ENCODE peak calls at places on chromosomes 16 and 17, in four cellular contexts. J is left ventricle myocardium inferior, P is HL-60, G is PC-3. K is an unnamed sample.
A peak's percentile ranks its signal among the peaks of the same experiment; 100 is the strongest.

GRCh38 chr17:17723354-17724261 is 42.4 kb downstream of the RAI1 start:
- DNase-seq in J (no peak), G (no peak), P (no peak), K (peak; percentile 65)

GRCh38 chr16:83005653-83006160 is 378.9 kb downstream of the CDH13 start:
- DNase-seq in P (no peak), G (no peak), J (no peak), K (no peak)

GRCh38 chr17:46768540-46768870 is 50.0 kb downstream of the WNT3 start:
- DNase-seq in G (no peak), P (no peak), J (no peak), K (no peak)

GRCh38 chr16:88534731-88535141 is 35.5 kb upstream of the ZC3H18 start:
- DNase-seq in P (no peak), J (peak; percentile 57), G (peak; percentile 19), K (no peak)

GRCh38 chr16:58236231-58236690 is 38.4 kb upstream of the CSNK2A2 start:
- DNase-seq in P (peak; percentile 55), J (peak; percentile 61), G (peak; percentile 57), K (peak; percentile 90)

GRCh38 chr17:80782536-80783427 is 208.9 kb upstream of the CHMP6 start:
- DNase-seq in G (no peak), J (no peak), P (no peak), K (no peak)

GRCh38 chr17:73746314-73747073 is 102.2 kb upstream of the SDK2 start:
- DNase-seq in G (no peak), J (no peak), P (no peak), K (no peak)

GRCh38 chr16:47142469-47143328 is 1.0 kb downstream of the NETO2 start:
- DNase-seq in P (peak; percentile 32), G (peak; percentile 18), J (peak; percentile 25), K (peak; percentile 52)

GRCh38 chr16:87918314-87918713 is 18.0 kb downstream of the CA5A start:
- DNase-seq in G (no peak), J (no peak), P (no peak), K (peak; percentile 66)

GRCh38 chr17:29766796-29767327 is 144.2 kb upstream of the CORO6 start:
- DNase-seq in P (no peak), G (no peak), J (no peak), K (no peak)

GRCh38 chr16:74603848-74604247 is 3.1 kb downstream of the GLG1 start:
- DNase-seq in G (peak; percentile 25), P (no peak), J (no peak), K (no peak)

GRCh38 chr17:77391668-77392375 is 251.1 kb downstream of the SEC14L1 start:
- DNase-seq in G (peak; percentile 88), J (peak; percentile 57), P (no peak), K (peak; percentile 77)

GRCh38 chr16:72072514-72073342 is 9.7 kb downstream of the HPR start:
- DNase-seq in P (no peak), J (no peak), G (no peak), K (peak; percentile 84)

GRCh38 chr16:17555176-17555575 is 84.4 kb upstream of the XYLT1 start:
- DNase-seq in P (no peak), J (no peak), G (no peak), K (no peak)

GRCh38 chr16:88649924-88650748 is 717 bp downstream of the CYBA start:
- DNase-seq in J (peak; percentile 47), P (peak; percentile 53), G (no peak), K (no peak)

GRCh38 chr16:50475170-50475569 is 73.0 kb upstream of the NKD1 start:
- DNase-seq in P (no peak), G (no peak), J (no peak), K (no peak)

GRCh38 chr17:2053380-2054261 is 1.3 kb upstream of the HIC1 start:
- DNase-seq in G (peak; percentile 58), P (no peak), J (peak; percentile 78), K (peak; percentile 78)

GRCh38 chr17:70208825-70209555 is 39.7 kb downstream of the KCNJ2 start:
- DNase-seq in J (no peak), P (no peak), G (no peak), K (no peak)

GRCh38 chr16:66207139-66207863 is 159.2 kb upstream of the CDH5 start:
- DNase-seq in J (no peak), P (peak; percentile 92), G (no peak), K (no peak)

GRCh38 chr17:12522743-12523181 is 142.9 kb upstream of the MYOCD start:
- DNase-seq in P (no peak), J (no peak), G (peak; percentile 38), K (no peak)

GRCh38 chr16:19382887-19383816 is 34.5 kb upstream of the TMC5 start:
- DNase-seq in J (no peak), P (no peak), G (peak; percentile 47), K (no peak)

GRCh38 chr17:37821025-37821713 is 76.3 kb upstream of the HNF1B start:
- DNase-seq in J (no peak), G (peak; percentile 21), P (no peak), K (no peak)

GRCh38 chr17:81193051-81193410 is 27.0 kb upstream of the AATK start:
- DNase-seq in J (no peak), G (no peak), P (no peak), K (no peak)

GRCh38 chr17:51289776-51290175 is 29.4 kb downstream of the UTP18 start:
- DNase-seq in J (no peak), G (no peak), P (no peak), K (no peak)

GRCh38 chr17:77444653-77445029 is 303.9 kb downstream of the SEC14L1 start:
- DNase-seq in J (peak; percentile 72), G (no peak), P (no peak), K (peak; percentile 55)

GRCh38 chr17:60993497-60993896 is 315.8 kb downstream of the BCAS3 start:
- DNase-seq in G (peak; percentile 41), P (no peak), J (no peak), K (no peak)

GRCh38 chr16:89917773-89918452 is 749 bp upstream of the MC1R start:
- DNase-seq in P (peak; percentile 70), G (peak; percentile 63), J (peak; percentile 85), K (peak; percentile 53)

GRCh38 chr16:49834496-49835009 is 21.4 kb downstream of the ZNF423 start:
- DNase-seq in J (peak; percentile 75), G (no peak), P (no peak), K (peak; percentile 82)

GRCh38 chr17:77634710-77635109 is 323.8 kb upstream of the TNRC6C start:
- DNase-seq in P (no peak), G (no peak), J (no peak), K (no peak)

GRCh38 chr16:68470461-68471150 is 22.3 kb upstream of the SMPD3 start:
- DNase-seq in P (peak; percentile 95), J (peak; percentile 28), G (no peak), K (peak; percentile 41)

GRCh38 chr17:42380935-42381334 is 7.3 kb downstream of the STAT3 start:
- DNase-seq in J (no peak), G (no peak), P (no peak), K (no peak)

GRCh38 chr17:42373896-42374295 is 14.3 kb downstream of the STAT3 start:
- DNase-seq in P (no peak), J (no peak), G (no peak), K (no peak)

GRCh38 chr17:42381898-42382297 is 6.3 kb downstream of the STAT3 start:
- DNase-seq in G (no peak), P (no peak), J (no peak), K (no peak)

GRCh38 chr17:42378597-42379594 is 9.3 kb downstream of the STAT3 start:
- DNase-seq in G (no peak), P (peak; percentile 4), J (no peak), K (no peak)
- H3K27ac ChIP-seq in G (no peak overlapping the region), P (no peak overlapping the region), J (peak overlapping the region; percentile 79), K (peak overlapping the region; percentile 68)

GRCh38 chr17:48190871-48191270 is 83.3 kb downstream of the SNX11 start:
- DNase-seq in J (no peak), P (no peak), G (no peak), K (no peak)
- TF ChIP-seq CTCF in J (no peak), P (no peak), G (no peak), K (no peak)

GRCh38 chr17:7239091-7240027 is at the start of gene PHF23:
- DNase-seq in G (peak; percentile 98), P (peak; percentile 96), J (peak; percentile 99), K (peak; percentile 100)

GRCh38 chr17:7238418-7239090 is 703 bp downstream of the PHF23 start:
- DNase-seq in G (no peak), P (no peak), J (no peak), K (no peak)

GRCh38 chr17:7241047-7241733 is 1.1 kb downstream of the GABARAP start:
- DNase-seq in G (no peak), P (no peak), J (no peak), K (no peak)

GRCh38 chr17:7241783-7242716 is at the start of gene GABARAP:
- DNase-seq in J (peak; percentile 95), P (peak; percentile 83), G (peak; percentile 80), K (peak; percentile 96)

DNA sequence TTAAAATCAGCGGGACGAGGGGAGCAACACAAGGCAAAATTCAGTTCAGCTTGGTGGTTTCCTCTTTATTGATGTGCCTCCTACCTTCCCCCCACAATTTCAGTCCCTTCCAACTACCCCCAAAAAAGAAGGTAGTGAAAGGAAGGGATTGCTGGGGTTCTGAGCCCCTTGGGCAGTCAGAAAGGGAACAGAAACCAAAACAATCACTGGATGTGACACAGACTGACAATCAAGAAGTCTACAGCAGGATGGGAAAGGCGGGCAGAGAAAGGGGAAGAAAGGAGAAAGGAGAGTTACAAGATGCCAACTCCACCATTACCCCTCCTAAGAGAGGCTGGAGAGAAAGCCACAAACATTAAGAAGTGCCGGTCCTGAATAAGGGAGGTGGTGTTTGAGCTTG is 1.1 kb upstream of the PHF23 start:
- DNase-seq in J (no peak), P (peak; percentile 28), G (no peak), K (no peak)
- H3K27ac ChIP-seq in J (peak overlapping the region; percentile 99), P (peak overlapping the region; percentile 96), G (no peak overlapping the region), K (peak overlapping the region; percentile 98)

DNA sequence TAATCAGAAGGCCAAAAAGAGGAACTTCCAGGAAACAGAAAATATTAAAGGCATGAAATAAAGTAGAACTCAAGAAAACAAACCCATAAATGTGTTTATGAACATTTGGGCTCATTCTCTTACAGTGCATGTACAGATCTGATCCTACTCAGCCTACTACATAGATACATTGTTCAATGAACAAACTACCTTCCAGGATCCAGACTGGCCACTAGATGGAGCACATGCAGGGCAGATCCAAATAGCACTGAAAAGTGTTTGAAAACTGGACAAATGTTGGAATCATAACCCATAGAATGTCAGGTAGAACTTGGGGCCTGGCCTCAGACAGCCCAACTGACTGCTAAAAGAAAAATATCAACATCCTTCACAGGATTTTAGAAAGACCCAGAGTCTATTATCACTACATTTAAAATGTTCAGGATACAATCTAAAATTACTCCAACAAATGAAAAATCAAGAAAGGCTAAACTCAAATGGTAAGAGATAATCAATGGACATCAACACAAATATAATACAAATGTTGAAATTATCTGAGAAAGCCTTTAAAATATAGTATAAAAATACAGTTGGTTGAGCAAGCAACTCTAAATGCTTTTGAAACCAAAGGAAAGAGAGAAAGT is 122.4 kb upstream of the NUDT7 start:
- DNase-seq in P (peak; percentile 35), G (peak; percentile 43), J (no peak), K (peak; percentile 49)
- TF ChIP-seq CTCF in P (peak; percentile 77), G (peak; percentile 71), J (peak; percentile 73), K (no peak)

GRCh38 chr16:2592786-2593185 is 55.0 kb downstream of the PDPK1 start:
- DNase-seq in P (no peak), G (no peak), J (no peak), K (no peak)
- H3K27ac ChIP-seq in P (no peak overlapping the region), G (no peak overlapping the region), J (no peak overlapping the region), K (no peak overlapping the region)